ENCODE peak calls at places on chromosomes 16 and 17, in nine cellular contexts. E is transverse colon, W is RPMI8226, A is mesenteric fat pad, Z is HL-60, C is GDM1, Q is cardiac muscle cell, M is caudate nucleus, K is NAMALWA. P is an unnamed sample.

GRCh38 chr17:77466140-77466539 is 325.4 kb downstream of the SEC14L1 start:
- DNase-seq in E (no peak), W (no peak), A (no peak), Z (no peak), C (no peak), Q (no peak), M (no peak), K (no peak), P (no peak)

GRCh38 chr17:81577278-81578000 is 25.3 kb upstream of the FAAP100 start:
- DNase-seq in E (no peak), W (no peak), A (no peak), Z (peak), C (no peak), Q (peak), M (no peak), K (no peak), P (no peak)

GRCh38 chr17:45009676-45010467 is 41.6 kb downstream of the DCAKD start:
- DNase-seq in E (no peak), W (no peak), A (no peak), Z (no peak), C (no peak), Q (no peak), M (no peak), K (no peak), P (no peak)

GRCh38 chr16:50257876-50258275 is 8.5 kb upstream of the ADCY7 start:
- DNase-seq in E (no peak), W (no peak), A (peak), Z (no peak), C (no peak), Q (no peak), M (no peak), K (no peak), P (no peak)

GRCh38 chr17:3681565-3681964 is 13.0 kb downstream of the EMC6 start:
- DNase-seq in E (no peak), W (no peak), A (no peak), Z (peak), C (no peak), Q (no peak), M (no peak), K (no peak), P (no peak)

GRCh38 chr16:77833906-77834599 is 45.7 kb downstream of the VAT1L start:
- DNase-seq in E (no peak), W (no peak), A (no peak), Z (no peak), C (no peak), Q (peak), M (no peak), K (no peak), P (no peak)

GRCh38 chr17:28745052-28745776 is 1.4 kb downstream of the TRAF4 start:
- DNase-seq in E (peak), W (peak), A (no peak), Z (no peak), C (no peak), Q (peak), M (peak), K (peak), P (no peak)

GRCh38 chr16:65817066-65817465 is 549.4 kb upstream of the CDH5 start:
- DNase-seq in E (no peak), W (peak), A (no peak), Z (no peak), C (no peak), Q (no peak), M (no peak), K (no peak), P (no peak)

GRCh38 chr16:29999605-30000004 is 3.6 kb downstream of the INO80E start:
- DNase-seq in E (no peak), W (no peak), A (no peak), Z (no peak), C (no peak), Q (no peak), M (no peak), K (no peak), P (no peak)

GRCh38 chr17:49338883-49339282 is 23.2 kb downstream of the ZNF652 start:
- DNase-seq in E (no peak), W (no peak), A (no peak), Z (no peak), C (no peak), Q (no peak), M (no peak), K (no peak), P (no peak)

GRCh38 chr16:3698941-3699340 is 18.4 kb downstream of the TRAP1 start:
- DNase-seq in E (no peak), W (no peak), A (no peak), Z (peak), C (peak), Q (peak), M (no peak), K (no peak), P (no peak)

GRCh38 chr17:79288950-79289349 is 214.3 kb downstream of the ENGASE start:
- DNase-seq in E (no peak), W (no peak), A (no peak), Z (no peak), C (no peak), Q (no peak), M (no peak), K (no peak), P (no peak)

GRCh38 chr17:8966926-8967325 is 1.4 kb upstream of the PIK3R5 start:
- DNase-seq in E (no peak), W (no peak), A (no peak), Z (peak), C (peak), Q (no peak), M (no peak), K (no peak), P (peak)

GRCh38 chr17:57946798-57947358 is 8.3 kb downstream of the CUEDC1 start:
- DNase-seq in E (peak), W (peak), A (no peak), Z (peak), C (peak), Q (peak), M (peak), K (peak), P (peak)

GRCh38 chr17:7745748-7746470 is 28.4 kb downstream of the DNAH2 start:
- DNase-seq in E (no peak), W (no peak), A (no peak), Z (peak), C (peak), Q (peak), M (no peak), K (no peak), P (no peak)

GRCh38 chr17:67390646-67391480 is 13.8 kb downstream of the PITPNC1 start:
- DNase-seq in E (peak), W (peak), A (no peak), Z (no peak), C (no peak), Q (peak), M (no peak), K (no peak), P (peak)

GRCh38 chr17:44108440-44109311 is 14.8 kb downstream of the HDAC5 start:
- DNase-seq in E (peak), W (no peak), A (no peak), Z (no peak), C (no peak), Q (peak), M (no peak), K (no peak), P (no peak)

GRCh38 chr17:63476494-63476856 is 386 bp upstream of the ACE start:
- DNase-seq in E (no peak), W (peak), A (no peak), Z (no peak), C (no peak), Q (peak), M (peak), K (no peak), P (no peak)

GRCh38 chr17:80751460-80752368 is 207.1 kb downstream of the RPTOR start:
- DNase-seq in E (peak), W (no peak), A (peak), Z (no peak), C (no peak), Q (no peak), M (no peak), K (no peak), P (no peak)

GRCh38 chr16:84529607-84530006 is 25.1 kb upstream of the MEAK7 start:
- DNase-seq in E (no peak), W (no peak), A (no peak), Z (no peak), C (no peak), Q (no peak), M (no peak), K (no peak), P (no peak)

GRCh38 chr16:87918314-87918713 is 18.0 kb downstream of the CA5A start:
- DNase-seq in E (no peak), W (no peak), A (no peak), Z (no peak), C (no peak), Q (no peak), M (no peak), K (no peak), P (no peak)

GRCh38 chr17:75288784-75289121 is 480 bp downstream of the SLC25A19 start:
- DNase-seq in E (peak), W (peak), A (no peak), Z (peak), C (no peak), Q (no peak), M (no peak), K (peak), P (peak)

GRCh38 chr17:55417411-55418268 is 4.0 kb downstream of the MMD start:
- DNase-seq in E (no peak), W (no peak), A (no peak), Z (no peak), C (no peak), Q (no peak), M (no peak), K (no peak), P (no peak)

GRCh38 chr16:66248096-66248495 is 118.4 kb upstream of the CDH5 start:
- DNase-seq in E (peak), W (no peak), A (no peak), Z (no peak), C (no peak), Q (peak), M (no peak), K (no peak), P (no peak)

GRCh38 chr17:79408251-79408650 is 202.6 kb downstream of the RBFOX3 start:
- DNase-seq in E (no peak), W (peak), A (no peak), Z (no peak), C (no peak), Q (no peak), M (no peak), K (no peak), P (no peak)

GRCh38 chr17:21742326-21742725 is 50.0 kb downstream of the KCNJ18 start:
- DNase-seq in E (no peak), W (peak), A (no peak), Z (no peak), C (no peak), Q (no peak), M (no peak), K (no peak), P (no peak)

GRCh38 chr17:77140878-77141767 is at the start of gene SEC14L1:
- DNase-seq in E (peak), W (peak), A (no peak), Z (peak), C (no peak), Q (peak), M (no peak), K (peak), P (peak)

GRCh38 chr17:29357821-29358232 is 32.3 kb upstream of the TAOK1 start:
- DNase-seq in E (no peak), W (no peak), A (no peak), Z (no peak), C (no peak), Q (peak), M (no peak), K (no peak), P (no peak)

GRCh38 chr16:82137819-82138177 is 32.2 kb downstream of the MPHOSPH6 start:
- DNase-seq in E (no peak), W (no peak), A (no peak), Z (no peak), C (no peak), Q (peak), M (no peak), K (no peak), P (no peak)

GRCh38 chr17:75688209-75688771 is 21.2 kb downstream of the SAP30BP start:
- DNase-seq in E (no peak), W (no peak), A (no peak), Z (peak), C (no peak), Q (peak), M (no peak), K (no peak), P (no peak)

GRCh38 chr17:67203818-67204217 is 41.2 kb downstream of the HELZ start:
- DNase-seq in E (no peak), W (no peak), A (no peak), Z (no peak), C (no peak), Q (no peak), M (no peak), K (no peak), P (no peak)

P was measured in stimulated activated naive B cell treated with anti-CD40 and anti-IgM and Interleukin-4, amounts not matched to agents 10 μg/mL and 1 μg/mL and 100 μg/mL, for 72 hours.